ENCODE peak calls at places on chromosomes 11 and 22, in five cellular contexts. One of them, this sample, is unnamed.

GRCh38 chr22:19678949-19679348 is 35.4 kb upstream of the SEPTIN5 start:
- DNase-seq in NCI-H1048: no peak
- DNase-seq in fibroblast of lung: no peak
- DNase-seq in NCI-H510A treated with DMSO at 0.1 percent for 48 hours: no peak
- DNase-seq in C1 segment of cervical spinal cord: no peak
- DNase-seq in this sample: no peak

GRCh38 chr11:44883277-44883676 is 67.4 kb downstream of the TP53I11 start:
- DNase-seq in NCI-H1048: no peak
- DNase-seq in fibroblast of lung: no peak
- DNase-seq in NCI-H510A treated with DMSO at 0.1 percent for 48 hours: no peak
- DNase-seq in C1 segment of cervical spinal cord: no peak
- DNase-seq in this sample: no peak

GRCh38 chr11:15577519-15577918 is 462.8 kb downstream of the INSC start:
- DNase-seq in NCI-H1048: no peak
- DNase-seq in fibroblast of lung: no peak
- DNase-seq in NCI-H510A treated with DMSO at 0.1 percent for 48 hours: no peak
- DNase-seq in C1 segment of cervical spinal cord: no peak
- DNase-seq in this sample: no peak

GRCh38 chr11:129319201-129319600 is 56.4 kb upstream of the BARX2 start:
- DNase-seq in NCI-H1048: no peak
- DNase-seq in fibroblast of lung: no peak
- DNase-seq in NCI-H510A treated with DMSO at 0.1 percent for 48 hours: no peak
- DNase-seq in C1 segment of cervical spinal cord: no peak
- DNase-seq in this sample: no peak

GRCh38 chr11:14358729-14359439 is at the start of gene RRAS2:
- DNase-seq in NCI-H1048: peak
- DNase-seq in fibroblast of lung: peak
- DNase-seq in NCI-H510A treated with DMSO at 0.1 percent for 48 hours: peak
- DNase-seq in C1 segment of cervical spinal cord: peak
- DNase-seq in this sample: peak

GRCh38 chr11:77596626-77597025 is 6.9 kb downstream of the AQP11 start:
- DNase-seq in NCI-H1048: no peak
- DNase-seq in fibroblast of lung: peak
- DNase-seq in NCI-H510A treated with DMSO at 0.1 percent for 48 hours: no peak
- DNase-seq in C1 segment of cervical spinal cord: no peak
- DNase-seq in this sample: no peak

GRCh38 chr11:70075836-70076235 is 2.3 kb upstream of the ANO1 start:
- DNase-seq in NCI-H1048: no peak
- DNase-seq in fibroblast of lung: no peak
- DNase-seq in NCI-H510A treated with DMSO at 0.1 percent for 48 hours: no peak
- DNase-seq in C1 segment of cervical spinal cord: no peak
- DNase-seq in this sample: no peak

GRCh38 chr22:31313366-31314147 is 21.3 kb upstream of the PIK3IP1 start:
- DNase-seq in NCI-H1048: no peak
- DNase-seq in fibroblast of lung: peak
- DNase-seq in NCI-H510A treated with DMSO at 0.1 percent for 48 hours: peak
- DNase-seq in C1 segment of cervical spinal cord: peak
- DNase-seq in this sample: peak

GRCh38 chr22:27370281-27370680 is 431.3 kb downstream of the MN1 start:
- DNase-seq in NCI-H1048: no peak
- DNase-seq in fibroblast of lung: no peak
- DNase-seq in NCI-H510A treated with DMSO at 0.1 percent for 48 hours: no peak
- DNase-seq in C1 segment of cervical spinal cord: no peak
- DNase-seq in this sample: no peak

GRCh38 chr22:27776410-27776958 is 25.1 kb downstream of the MN1 start:
- DNase-seq in NCI-H1048: no peak
- DNase-seq in fibroblast of lung: no peak
- DNase-seq in NCI-H510A treated with DMSO at 0.1 percent for 48 hours: no peak
- DNase-seq in C1 segment of cervical spinal cord: no peak
- DNase-seq in this sample: no peak

GRCh38 chr11:126355926-126356897 is 726 bp downstream of the ST3GAL4 start:
- DNase-seq in NCI-H1048: no peak
- DNase-seq in fibroblast of lung: no peak
- DNase-seq in NCI-H510A treated with DMSO at 0.1 percent for 48 hours: no peak
- DNase-seq in C1 segment of cervical spinal cord: peak
- DNase-seq in this sample: no peak

GRCh38 chr22:46731246-46732040 is 6.6 kb downstream of the CERK start:
- DNase-seq in NCI-H1048: no peak
- DNase-seq in fibroblast of lung: no peak
- DNase-seq in NCI-H510A treated with DMSO at 0.1 percent for 48 hours: peak
- DNase-seq in C1 segment of cervical spinal cord: no peak
- DNase-seq in this sample: peak

GRCh38 chr22:31079095-31079642 is 1.9 kb upstream of the SMTN start:
- DNase-seq in NCI-H1048: no peak
- DNase-seq in fibroblast of lung: no peak
- DNase-seq in NCI-H510A treated with DMSO at 0.1 percent for 48 hours: peak
- DNase-seq in C1 segment of cervical spinal cord: no peak
- DNase-seq in this sample: no peak

GRCh38 chr11:8070417-8071101 is 10.5 kb upstream of the TUB start:
- DNase-seq in NCI-H1048: no peak
- DNase-seq in fibroblast of lung: peak
- DNase-seq in NCI-H510A treated with DMSO at 0.1 percent for 48 hours: peak
- DNase-seq in C1 segment of cervical spinal cord: no peak
- DNase-seq in this sample: peak

GRCh38 chr22:23073506-23074229 is 3.3 kb downstream of the GNAZ start:
- DNase-seq in NCI-H1048: no peak
- DNase-seq in fibroblast of lung: no peak
- DNase-seq in NCI-H510A treated with DMSO at 0.1 percent for 48 hours: no peak
- DNase-seq in C1 segment of cervical spinal cord: no peak
- DNase-seq in this sample: no peak

GRCh38 chr11:8263109-8263768 is 439 bp downstream of the LMO1 start:
- DNase-seq in NCI-H1048: no peak
- DNase-seq in fibroblast of lung: peak
- DNase-seq in NCI-H510A treated with DMSO at 0.1 percent for 48 hours: peak
- DNase-seq in C1 segment of cervical spinal cord: peak
- DNase-seq in this sample: no peak

GRCh38 chr11:34633990-34634725 is 13.3 kb downstream of the EHF start:
- DNase-seq in NCI-H1048: no peak
- DNase-seq in fibroblast of lung: peak
- DNase-seq in NCI-H510A treated with DMSO at 0.1 percent for 48 hours: peak
- DNase-seq in C1 segment of cervical spinal cord: no peak
- DNase-seq in this sample: no peak

GRCh38 chr11:12556788-12557384 is 117.3 kb upstream of the TEAD1 start:
- DNase-seq in NCI-H1048: no peak
- DNase-seq in fibroblast of lung: peak
- DNase-seq in NCI-H510A treated with DMSO at 0.1 percent for 48 hours: no peak
- DNase-seq in C1 segment of cervical spinal cord: no peak
- DNase-seq in this sample: peak

GRCh38 chr11:75481602-75482309 is 44.0 kb downstream of the GDPD5 start:
- DNase-seq in NCI-H1048: no peak
- DNase-seq in fibroblast of lung: no peak
- DNase-seq in NCI-H510A treated with DMSO at 0.1 percent for 48 hours: no peak
- DNase-seq in C1 segment of cervical spinal cord: no peak
- DNase-seq in this sample: no peak

GRCh38 chr11:17736921-17737817 is 2.6 kb downstream of the KCNC1 start:
- DNase-seq in NCI-H1048: no peak
- DNase-seq in fibroblast of lung: no peak
- DNase-seq in NCI-H510A treated with DMSO at 0.1 percent for 48 hours: no peak
- DNase-seq in C1 segment of cervical spinal cord: no peak
- DNase-seq in this sample: no peak